ENCODE peak calls at places on chromosomes 7 and 10, in ten cellular contexts. One of them, this sample, is unnamed.

GRCh38 chr7:1948887-1949680 is 279.0 kb downstream of the ELFN1 start:
- DNase-seq in HCT116: no peak
- DNase-seq in omental fat pad: no peak
- DNase-seq in kidney tubule cell: no peak
- DNase-seq in H9: no peak
- DNase-seq in CD4-positive, alpha-beta memory T cell: no peak
- DNase-seq in neural crest cell: no peak
- DNase-seq in prostate gland: no peak
- DNase-seq in stimulated activated CD4-positive, alpha-beta T cell treated with anti-CD3 and anti-CD28 coated beads, Interleukin-12 subunit alpha, Interleukin-12 subunit beta, amount 100 ng/mL, for 48 hours: no peak
- DNase-seq in NCI-H460: no peak
- DNase-seq in this sample: peak

GRCh38 chr10:77418211-77418640 is 219.4 kb downstream of the KCNMA1 start:
- DNase-seq in HCT116: no peak
- DNase-seq in omental fat pad: no peak
- DNase-seq in kidney tubule cell: no peak
- DNase-seq in H9: no peak
- DNase-seq in CD4-positive, alpha-beta memory T cell: no peak
- DNase-seq in neural crest cell: no peak
- DNase-seq in prostate gland: no peak
- DNase-seq in stimulated activated CD4-positive, alpha-beta T cell treated with anti-CD3 and anti-CD28 coated beads, Interleukin-12 subunit alpha, Interleukin-12 subunit beta, amount 100 ng/mL, for 48 hours: no peak
- DNase-seq in NCI-H460: no peak
- DNase-seq in this sample: no peak

GRCh38 chr7:115066050-115066449 is 144.2 kb downstream of the MDFIC start:
- DNase-seq in HCT116: no peak
- DNase-seq in omental fat pad: no peak
- DNase-seq in kidney tubule cell: no peak
- DNase-seq in H9: no peak
- DNase-seq in CD4-positive, alpha-beta memory T cell: no peak
- DNase-seq in neural crest cell: no peak
- DNase-seq in prostate gland: no peak
- DNase-seq in stimulated activated CD4-positive, alpha-beta T cell treated with anti-CD3 and anti-CD28 coated beads, Interleukin-12 subunit alpha, Interleukin-12 subunit beta, amount 100 ng/mL, for 48 hours: no peak
- DNase-seq in NCI-H460: no peak
- DNase-seq in this sample: no peak

GRCh38 chr7:130337410-130337971 is 7.1 kb upstream of the CPA5 start:
- DNase-seq in HCT116: no peak
- DNase-seq in omental fat pad: no peak
- DNase-seq in kidney tubule cell: no peak
- DNase-seq in H9: no peak
- DNase-seq in CD4-positive, alpha-beta memory T cell: no peak
- DNase-seq in neural crest cell: no peak
- DNase-seq in prostate gland: no peak
- DNase-seq in stimulated activated CD4-positive, alpha-beta T cell treated with anti-CD3 and anti-CD28 coated beads, Interleukin-12 subunit alpha, Interleukin-12 subunit beta, amount 100 ng/mL, for 48 hours: no peak
- DNase-seq in NCI-H460: no peak
- DNase-seq in this sample: peak

GRCh38 chr7:123787227-123788007 is 38.6 kb upstream of the WASL start:
- DNase-seq in HCT116: no peak
- DNase-seq in omental fat pad: no peak
- DNase-seq in kidney tubule cell: no peak
- DNase-seq in H9: no peak
- DNase-seq in CD4-positive, alpha-beta memory T cell: no peak
- DNase-seq in neural crest cell: no peak
- DNase-seq in prostate gland: no peak
- DNase-seq in stimulated activated CD4-positive, alpha-beta T cell treated with anti-CD3 and anti-CD28 coated beads, Interleukin-12 subunit alpha, Interleukin-12 subunit beta, amount 100 ng/mL, for 48 hours: no peak
- DNase-seq in NCI-H460: no peak
- DNase-seq in this sample: no peak

GRCh38 chr7:79211724-79212123 is 241.7 kb downstream of the MAGI2 start:
- DNase-seq in HCT116: no peak
- DNase-seq in omental fat pad: no peak
- DNase-seq in kidney tubule cell: no peak
- DNase-seq in H9: no peak
- DNase-seq in CD4-positive, alpha-beta memory T cell: no peak
- DNase-seq in neural crest cell: no peak
- DNase-seq in prostate gland: no peak
- DNase-seq in stimulated activated CD4-positive, alpha-beta T cell treated with anti-CD3 and anti-CD28 coated beads, Interleukin-12 subunit alpha, Interleukin-12 subunit beta, amount 100 ng/mL, for 48 hours: no peak
- DNase-seq in NCI-H460: no peak
- DNase-seq in this sample: no peak

GRCh38 chr10:79588800-79589199 is 21.9 kb upstream of the SFTPA1 start:
- DNase-seq in HCT116: no peak
- DNase-seq in omental fat pad: no peak
- DNase-seq in kidney tubule cell: no peak
- DNase-seq in H9: no peak
- DNase-seq in CD4-positive, alpha-beta memory T cell: no peak
- DNase-seq in neural crest cell: no peak
- DNase-seq in prostate gland: no peak
- DNase-seq in stimulated activated CD4-positive, alpha-beta T cell treated with anti-CD3 and anti-CD28 coated beads, Interleukin-12 subunit alpha, Interleukin-12 subunit beta, amount 100 ng/mL, for 48 hours: no peak
- DNase-seq in NCI-H460: no peak
- DNase-seq in this sample: no peak

GRCh38 chr10:84363434-84363833 is 35.0 kb downstream of the CCSER2 start:
- DNase-seq in HCT116: no peak
- DNase-seq in omental fat pad: no peak
- DNase-seq in kidney tubule cell: no peak
- DNase-seq in H9: no peak
- DNase-seq in CD4-positive, alpha-beta memory T cell: no peak
- DNase-seq in neural crest cell: no peak
- DNase-seq in prostate gland: no peak
- DNase-seq in stimulated activated CD4-positive, alpha-beta T cell treated with anti-CD3 and anti-CD28 coated beads, Interleukin-12 subunit alpha, Interleukin-12 subunit beta, amount 100 ng/mL, for 48 hours: no peak
- DNase-seq in NCI-H460: no peak
- DNase-seq in this sample: no peak

GRCh38 chr10:129768437-129769355 is 195.4 kb downstream of the EBF3 start:
- DNase-seq in HCT116: no peak
- DNase-seq in omental fat pad: no peak
- DNase-seq in kidney tubule cell: no peak
- DNase-seq in H9: peak
- DNase-seq in CD4-positive, alpha-beta memory T cell: no peak
- DNase-seq in neural crest cell: no peak
- DNase-seq in prostate gland: no peak
- DNase-seq in stimulated activated CD4-positive, alpha-beta T cell treated with anti-CD3 and anti-CD28 coated beads, Interleukin-12 subunit alpha, Interleukin-12 subunit beta, amount 100 ng/mL, for 48 hours: no peak
- DNase-seq in NCI-H460: no peak
- DNase-seq in this sample: peak

GRCh38 chr10:128047337-128047736 is 78.9 kb downstream of the MKI67 start:
- DNase-seq in HCT116: peak
- DNase-seq in omental fat pad: no peak
- DNase-seq in kidney tubule cell: peak
- DNase-seq in H9: peak
- DNase-seq in CD4-positive, alpha-beta memory T cell: peak
- DNase-seq in neural crest cell: no peak
- DNase-seq in prostate gland: peak
- DNase-seq in stimulated activated CD4-positive, alpha-beta T cell treated with anti-CD3 and anti-CD28 coated beads, Interleukin-12 subunit alpha, Interleukin-12 subunit beta, amount 100 ng/mL, for 48 hours: peak
- DNase-seq in NCI-H460: peak
- DNase-seq in this sample: peak

GRCh38 chr10:113071446-113071845 is 121.4 kb downstream of the TCF7L2 start:
- DNase-seq in HCT116: no peak
- DNase-seq in omental fat pad: no peak
- DNase-seq in kidney tubule cell: no peak
- DNase-seq in H9: no peak
- DNase-seq in CD4-positive, alpha-beta memory T cell: no peak
- DNase-seq in neural crest cell: no peak
- DNase-seq in prostate gland: peak
- DNase-seq in stimulated activated CD4-positive, alpha-beta T cell treated with anti-CD3 and anti-CD28 coated beads, Interleukin-12 subunit alpha, Interleukin-12 subunit beta, amount 100 ng/mL, for 48 hours: no peak
- DNase-seq in NCI-H460: no peak
- DNase-seq in this sample: no peak

GRCh38 chr7:28840515-28841125 is 117.5 kb downstream of the TRIL start:
- DNase-seq in HCT116: peak
- DNase-seq in omental fat pad: no peak
- DNase-seq in kidney tubule cell: no peak
- DNase-seq in H9: no peak
- DNase-seq in CD4-positive, alpha-beta memory T cell: no peak
- DNase-seq in neural crest cell: no peak
- DNase-seq in prostate gland: no peak
- DNase-seq in stimulated activated CD4-positive, alpha-beta T cell treated with anti-CD3 and anti-CD28 coated beads, Interleukin-12 subunit alpha, Interleukin-12 subunit beta, amount 100 ng/mL, for 48 hours: no peak
- DNase-seq in NCI-H460: no peak
- DNase-seq in this sample: no peak

GRCh38 chr7:157021893-157022680 is 11.6 kb upstream of the MNX1 start:
- DNase-seq in HCT116: no peak
- DNase-seq in omental fat pad: no peak
- DNase-seq in kidney tubule cell: no peak
- DNase-seq in H9: no peak
- DNase-seq in CD4-positive, alpha-beta memory T cell: no peak
- DNase-seq in neural crest cell: no peak
- DNase-seq in prostate gland: no peak
- DNase-seq in stimulated activated CD4-positive, alpha-beta T cell treated with anti-CD3 and anti-CD28 coated beads, Interleukin-12 subunit alpha, Interleukin-12 subunit beta, amount 100 ng/mL, for 48 hours: no peak
- DNase-seq in NCI-H460: no peak
- DNase-seq in this sample: peak

GRCh38 chr7:74023037-74023436 is 4.9 kb upstream of the ELN start:
- DNase-seq in HCT116: no peak
- DNase-seq in omental fat pad: no peak
- DNase-seq in kidney tubule cell: peak
- DNase-seq in H9: peak
- DNase-seq in CD4-positive, alpha-beta memory T cell: no peak
- DNase-seq in neural crest cell: peak
- DNase-seq in prostate gland: no peak
- DNase-seq in stimulated activated CD4-positive, alpha-beta T cell treated with anti-CD3 and anti-CD28 coated beads, Interleukin-12 subunit alpha, Interleukin-12 subunit beta, amount 100 ng/mL, for 48 hours: no peak
- DNase-seq in NCI-H460: peak
- DNase-seq in this sample: peak

GRCh38 chr10:103445767-103446567 is 6.2 kb downstream of the CALHM2 start:
- DNase-seq in HCT116: no peak
- DNase-seq in omental fat pad: no peak
- DNase-seq in kidney tubule cell: no peak
- DNase-seq in H9: no peak
- DNase-seq in CD4-positive, alpha-beta memory T cell: no peak
- DNase-seq in neural crest cell: no peak
- DNase-seq in prostate gland: no peak
- DNase-seq in stimulated activated CD4-positive, alpha-beta T cell treated with anti-CD3 and anti-CD28 coated beads, Interleukin-12 subunit alpha, Interleukin-12 subunit beta, amount 100 ng/mL, for 48 hours: no peak
- DNase-seq in NCI-H460: no peak
- DNase-seq in this sample: no peak

GRCh38 chr7:22782616-22783232 is 39.9 kb downstream of the TOMM7 start:
- DNase-seq in HCT116: peak
- DNase-seq in omental fat pad: peak
- DNase-seq in kidney tubule cell: peak
- DNase-seq in H9: peak
- DNase-seq in CD4-positive, alpha-beta memory T cell: peak
- DNase-seq in neural crest cell: peak
- DNase-seq in prostate gland: peak
- DNase-seq in stimulated activated CD4-positive, alpha-beta T cell treated with anti-CD3 and anti-CD28 coated beads, Interleukin-12 subunit alpha, Interleukin-12 subunit beta, amount 100 ng/mL, for 48 hours: peak
- DNase-seq in NCI-H460: peak
- DNase-seq in this sample: no peak

GRCh38 chr10:21975378-21975990 is 28.0 kb downstream of the DNAJC1 start:
- DNase-seq in HCT116: no peak
- DNase-seq in omental fat pad: no peak
- DNase-seq in kidney tubule cell: no peak
- DNase-seq in H9: no peak
- DNase-seq in CD4-positive, alpha-beta memory T cell: no peak
- DNase-seq in neural crest cell: no peak
- DNase-seq in prostate gland: no peak
- DNase-seq in stimulated activated CD4-positive, alpha-beta T cell treated with anti-CD3 and anti-CD28 coated beads, Interleukin-12 subunit alpha, Interleukin-12 subunit beta, amount 100 ng/mL, for 48 hours: no peak
- DNase-seq in NCI-H460: no peak
- DNase-seq in this sample: no peak

GRCh38 chr10:118725784-118726507 is 28.8 kb downstream of the CACUL1 start:
- DNase-seq in HCT116: no peak
- DNase-seq in omental fat pad: no peak
- DNase-seq in kidney tubule cell: no peak
- DNase-seq in H9: no peak
- DNase-seq in CD4-positive, alpha-beta memory T cell: no peak
- DNase-seq in neural crest cell: no peak
- DNase-seq in prostate gland: no peak
- DNase-seq in stimulated activated CD4-positive, alpha-beta T cell treated with anti-CD3 and anti-CD28 coated beads, Interleukin-12 subunit alpha, Interleukin-12 subunit beta, amount 100 ng/mL, for 48 hours: no peak
- DNase-seq in NCI-H460: no peak
- DNase-seq in this sample: no peak

GRCh38 chr7:26620352-26620751 is 244.0 kb downstream of the SKAP2 start:
- DNase-seq in HCT116: peak
- DNase-seq in omental fat pad: no peak
- DNase-seq in kidney tubule cell: peak
- DNase-seq in H9: peak
- DNase-seq in CD4-positive, alpha-beta memory T cell: no peak
- DNase-seq in neural crest cell: no peak
- DNase-seq in prostate gland: no peak
- DNase-seq in stimulated activated CD4-positive, alpha-beta T cell treated with anti-CD3 and anti-CD28 coated beads, Interleukin-12 subunit alpha, Interleukin-12 subunit beta, amount 100 ng/mL, for 48 hours: no peak
- DNase-seq in NCI-H460: peak
- DNase-seq in this sample: no peak

GRCh38 chr10:124003481-124004371 is 89.7 kb downstream of the CHST15 start:
- DNase-seq in HCT116: no peak
- DNase-seq in omental fat pad: no peak
- DNase-seq in kidney tubule cell: no peak
- DNase-seq in H9: no peak
- DNase-seq in CD4-positive, alpha-beta memory T cell: no peak
- DNase-seq in neural crest cell: no peak
- DNase-seq in prostate gland: no peak
- DNase-seq in stimulated activated CD4-positive, alpha-beta T cell treated with anti-CD3 and anti-CD28 coated beads, Interleukin-12 subunit alpha, Interleukin-12 subunit beta, amount 100 ng/mL, for 48 hours: no peak
- DNase-seq in NCI-H460: no peak
- DNase-seq in this sample: peak

GRCh38 chr7:55556031-55556430 is 16.3 kb downstream of the VOPP1 start:
- DNase-seq in HCT116: no peak
- DNase-seq in omental fat pad: no peak
- DNase-seq in kidney tubule cell: peak
- DNase-seq in H9: peak
- DNase-seq in CD4-positive, alpha-beta memory T cell: no peak
- DNase-seq in neural crest cell: no peak
- DNase-seq in prostate gland: no peak
- DNase-seq in stimulated activated CD4-positive, alpha-beta T cell treated with anti-CD3 and anti-CD28 coated beads, Interleukin-12 subunit alpha, Interleukin-12 subunit beta, amount 100 ng/mL, for 48 hours: no peak
- DNase-seq in NCI-H460: no peak
- DNase-seq in this sample: no peak

GRCh38 chr10:117929321-117930067 is 117.2 kb downstream of the RAB11FIP2 start:
- DNase-seq in HCT116: no peak
- DNase-seq in omental fat pad: no peak
- DNase-seq in kidney tubule cell: no peak
- DNase-seq in H9: peak
- DNase-seq in CD4-positive, alpha-beta memory T cell: no peak
- DNase-seq in neural crest cell: no peak
- DNase-seq in prostate gland: no peak
- DNase-seq in stimulated activated CD4-positive, alpha-beta T cell treated with anti-CD3 and anti-CD28 coated beads, Interleukin-12 subunit alpha, Interleukin-12 subunit beta, amount 100 ng/mL, for 48 hours: no peak
- DNase-seq in NCI-H460: no peak
- DNase-seq in this sample: no peak

GRCh38 chr7:144085978-144086377 is at the start of gene OR2A12:
- DNase-seq in HCT116: no peak
- DNase-seq in omental fat pad: no peak
- DNase-seq in kidney tubule cell: no peak
- DNase-seq in H9: no peak
- DNase-seq in CD4-positive, alpha-beta memory T cell: no peak
- DNase-seq in neural crest cell: no peak
- DNase-seq in prostate gland: no peak
- DNase-seq in stimulated activated CD4-positive, alpha-beta T cell treated with anti-CD3 and anti-CD28 coated beads, Interleukin-12 subunit alpha, Interleukin-12 subunit beta, amount 100 ng/mL, for 48 hours: no peak
- DNase-seq in NCI-H460: no peak
- DNase-seq in this sample: no peak

GRCh38 chr10:48541144-48541795 is 63.6 kb downstream of the ARHGAP22 start:
- DNase-seq in HCT116: no peak
- DNase-seq in omental fat pad: no peak
- DNase-seq in kidney tubule cell: no peak
- DNase-seq in H9: peak
- DNase-seq in CD4-positive, alpha-beta memory T cell: no peak
- DNase-seq in neural crest cell: no peak
- DNase-seq in prostate gland: no peak
- DNase-seq in stimulated activated CD4-positive, alpha-beta T cell treated with anti-CD3 and anti-CD28 coated beads, Interleukin-12 subunit alpha, Interleukin-12 subunit beta, amount 100 ng/mL, for 48 hours: no peak
- DNase-seq in NCI-H460: no peak
- DNase-seq in this sample: no peak

GRCh38 chr10:21732067-21732772 is 198.2 kb downstream of the MLLT10 start:
- DNase-seq in HCT116: peak
- DNase-seq in omental fat pad: no peak
- DNase-seq in kidney tubule cell: peak
- DNase-seq in H9: peak
- DNase-seq in CD4-positive, alpha-beta memory T cell: peak
- DNase-seq in neural crest cell: peak
- DNase-seq in prostate gland: no peak
- DNase-seq in stimulated activated CD4-positive, alpha-beta T cell treated with anti-CD3 and anti-CD28 coated beads, Interleukin-12 subunit alpha, Interleukin-12 subunit beta, amount 100 ng/mL, for 48 hours: peak
- DNase-seq in NCI-H460: peak
- DNase-seq in this sample: no peak

GRCh38 chr7:123323689-123324088 is 123.9 kb upstream of the SLC13A1 start:
- DNase-seq in HCT116: no peak
- DNase-seq in omental fat pad: no peak
- DNase-seq in kidney tubule cell: no peak
- DNase-seq in H9: no peak
- DNase-seq in CD4-positive, alpha-beta memory T cell: no peak
- DNase-seq in neural crest cell: no peak
- DNase-seq in prostate gland: no peak
- DNase-seq in stimulated activated CD4-positive, alpha-beta T cell treated with anti-CD3 and anti-CD28 coated beads, Interleukin-12 subunit alpha, Interleukin-12 subunit beta, amount 100 ng/mL, for 48 hours: no peak
- DNase-seq in NCI-H460: no peak
- DNase-seq in this sample: no peak

GRCh38 chr7:123747620-123748141 is 1.1 kb downstream of the WASL start:
- DNase-seq in HCT116: peak
- DNase-seq in omental fat pad: peak
- DNase-seq in kidney tubule cell: peak
- DNase-seq in H9: peak
- DNase-seq in CD4-positive, alpha-beta memory T cell: peak
- DNase-seq in neural crest cell: peak
- DNase-seq in prostate gland: peak
- DNase-seq in stimulated activated CD4-positive, alpha-beta T cell treated with anti-CD3 and anti-CD28 coated beads, Interleukin-12 subunit alpha, Interleukin-12 subunit beta, amount 100 ng/mL, for 48 hours: peak
- DNase-seq in NCI-H460: no peak
- DNase-seq in this sample: peak

GRCh38 chr10:5318148-5318547 is 46.6 kb upstream of the UCN3 start:
- DNase-seq in HCT116: no peak
- DNase-seq in omental fat pad: no peak
- DNase-seq in kidney tubule cell: no peak
- DNase-seq in H9: no peak
- DNase-seq in CD4-positive, alpha-beta memory T cell: no peak
- DNase-seq in neural crest cell: no peak
- DNase-seq in prostate gland: no peak
- DNase-seq in stimulated activated CD4-positive, alpha-beta T cell treated with anti-CD3 and anti-CD28 coated beads, Interleukin-12 subunit alpha, Interleukin-12 subunit beta, amount 100 ng/mL, for 48 hours: no peak
- DNase-seq in NCI-H460: no peak
- DNase-seq in this sample: no peak